ENCODE peak calls at places on chromosomes 12 and 14, in nine cellular contexts. C, X, E, R, V, S, D, O and W are unnamed samples.
A peak's percentile ranks its signal among the peaks of the same experiment; 100 is the strongest.

GRCh38 chr12:57795354-57795753 is 12.8 kb downstream of the TSFM start:
- DNase-seq in D (no peak), V (no peak), S (no peak), R (no peak), E (no peak), X (no peak), C (no peak), O (no peak), W (no peak)

GRCh38 chr12:68451261-68452091 is 119.3 kb upstream of the MDM1 start:
- DNase-seq in C (peak; percentile 44), O (peak; percentile 44), D (no peak), S (peak; percentile 33), R (peak; percentile 61), X (no peak), V (peak; percentile 44), E (peak; percentile 24), W (peak; percentile 78)

GRCh38 chr14:29846339-29847129 is 81.1 kb downstream of the PRKD1 start:
- DNase-seq in V (no peak), R (no peak), O (no peak), E (no peak), C (no peak), D (no peak), S (no peak), X (no peak), W (no peak)

GRCh38 chr12:92859650-92860386 is 69.3 kb downstream of the EEA1 start:
- DNase-seq in X (no peak), E (no peak), O (no peak), C (no peak), D (no peak), V (peak; percentile 12), S (no peak), R (no peak), W (no peak)

GRCh38 chr12:124667671-124668337 is 100.4 kb upstream of the NCOR2 start:
- DNase-seq in C (no peak), E (no peak), R (no peak), D (no peak), V (no peak), X (no peak), S (no peak), O (no peak), W (no peak)

GRCh38 chr14:75861161-75861621 is 120.6 kb downstream of the TGFB3 start:
- DNase-seq in R (no peak), E (no peak), V (no peak), C (no peak), O (no peak), D (no peak), S (no peak), X (peak; percentile 2), W (peak; percentile 65)

GRCh38 chr12:108302034-108302433 is 37.1 kb downstream of the CMKLR1 start:
- DNase-seq in R (no peak), S (no peak), X (no peak), D (no peak), E (no peak), V (no peak), O (no peak), C (no peak), W (no peak)

GRCh38 chr12:34388636-34389377 is 366.5 kb downstream of the ALG10 start:
- DNase-seq in O (no peak), V (no peak), D (no peak), E (no peak), R (no peak), S (no peak), C (no peak), X (no peak), W (no peak)

GRCh38 chr14:72736348-72736747 is 157.6 kb downstream of the DPF3 start:
- DNase-seq in V (no peak), E (no peak), O (no peak), C (no peak), X (no peak), S (no peak), D (no peak), R (peak; percentile 50), W (no peak)

GRCh38 chr12:71014180-71014785 is 93.7 kb upstream of the PTPRR start:
- DNase-seq in E (no peak), D (peak; percentile 55), X (peak; percentile 70), S (peak; percentile 10), C (no peak), V (no peak), R (no peak), O (no peak), W (no peak)

GRCh38 chr14:101083564-101084435 is 180.3 kb upstream of the RTL1 start:
- DNase-seq in D (no peak), C (peak; percentile 40), V (peak; percentile 8), X (no peak), O (no peak), E (no peak), R (no peak), S (no peak), W (no peak)

GRCh38 chr12:56206373-56207166 is 15.2 kb downstream of the RNF41 start:
- DNase-seq in E (no peak), S (peak; percentile 64), V (peak; percentile 65), C (no peak), X (no peak), R (no peak), O (peak; percentile 43), D (peak; percentile 67), W (no peak)

GRCh38 chr14:55430024-55430690 is 10.3 kb downstream of the TBPL2 start:
- DNase-seq in C (peak; percentile 66), X (peak; percentile 63), R (peak; percentile 32), V (peak; percentile 36), S (peak; percentile 60), O (no peak), E (no peak), D (peak; percentile 74), W (peak; percentile 63)

GRCh38 chr12:122866950-122867607 is 28.8 kb downstream of the VPS37B start:
- DNase-seq in X (no peak), V (no peak), D (no peak), E (no peak), C (no peak), S (no peak), R (no peak), O (peak; percentile 28), W (no peak)

GRCh38 chr12:117120787-117121186 is 21.6 kb upstream of the TESC start:
- DNase-seq in O (no peak), C (no peak), D (no peak), S (no peak), E (no peak), V (no peak), R (no peak), X (no peak), W (no peak)

GRCh38 chr12:108152179-108152538 is 23.1 kb downstream of the WSCD2 start:
- DNase-seq in E (no peak), X (no peak), O (no peak), R (no peak), V (no peak), D (no peak), C (no peak), S (no peak), W (no peak)

GRCh38 chr12:39490500-39491276 is 47.8 kb upstream of the KIF21A start:
- DNase-seq in S (no peak), V (no peak), R (no peak), C (no peak), E (no peak), D (no peak), X (no peak), O (no peak), W (no peak)

GRCh38 chr14:91315844-91316267 is 71.4 kb upstream of the GPR68 start:
- DNase-seq in D (no peak), O (no peak), S (peak; percentile 80), E (peak; percentile 76), C (no peak), R (no peak), X (no peak), V (peak; percentile 67), W (no peak)

GRCh38 chr14:95222870-95223398 is 65.6 kb upstream of the DICER1 start:
- DNase-seq in C (no peak), R (no peak), D (no peak), O (no peak), S (no peak), V (no peak), X (no peak), E (no peak), W (no peak)

GRCh38 chr14:54812661-54813060 is 90.0 kb downstream of the GCH1 start:
- DNase-seq in D (no peak), O (no peak), C (no peak), X (no peak), V (no peak), S (no peak), R (no peak), E (no peak), W (no peak)

GRCh38 chr14:93005838-93006237 is 82.9 kb downstream of the CHGA start:
- DNase-seq in S (no peak), D (no peak), X (no peak), R (no peak), E (no peak), V (no peak), C (no peak), O (no peak), W (no peak)

GRCh38 chr12:82783456-82783855 is 96.8 kb downstream of the TMTC2 start:
- DNase-seq in X (no peak), S (no peak), E (no peak), D (no peak), R (no peak), O (no peak), V (no peak), C (no peak), W (no peak)

GRCh38 chr14:106506901-106507305 is 980.5 kb downstream of the TMEM121 start:
- DNase-seq in O (no peak), C (no peak), E (no peak), V (peak; percentile 22), D (no peak), R (no peak), X (no peak), S (no peak), W (no peak)

GRCh38 chr12:123436017-123436964 is at the start of gene RILPL2:
- DNase-seq in D (peak; percentile 78), X (peak; percentile 88), R (peak; percentile 39), O (peak; percentile 84), V (peak; percentile 92), E (peak; percentile 93), S (peak; percentile 99), C (peak; percentile 93), W (peak; percentile 38)

GRCh38 chr14:92686763-92687427 is 61.5 kb downstream of the LGMN start:
- DNase-seq in E (peak; percentile 35), O (peak; percentile 79), D (peak; percentile 84), R (no peak), V (peak; percentile 82), S (peak; percentile 53), C (peak; percentile 81), X (peak; percentile 69), W (no peak)

GRCh38 chr14:99779751-99780150 is 13.5 kb upstream of the EML1 start:
- DNase-seq in X (no peak), D (no peak), E (no peak), R (no peak), O (no peak), C (no peak), S (no peak), V (no peak), W (no peak)

GRCh38 chr12:76080017-76080728 is 4.3 kb downstream of the NAP1L1 start:
- DNase-seq in R (no peak), D (no peak), O (no peak), X (no peak), E (no peak), V (no peak), C (no peak), S (no peak), W (no peak)

GRCh38 chr14:41868396-41868795 is 261.7 kb downstream of the LRFN5 start:
- DNase-seq in V (no peak), E (no peak), X (no peak), S (no peak), R (no peak), O (no peak), D (no peak), C (no peak), W (no peak)

GRCh38 chr14:71466251-71466650 is 466.0 kb upstream of the RGS6 start:
- DNase-seq in O (no peak), S (no peak), E (no peak), X (no peak), V (no peak), C (no peak), R (no peak), D (no peak), W (no peak)

GRCh38 chr12:13173012-13173441 is 23.5 kb upstream of the EMP1 start:
- DNase-seq in E (no peak), V (no peak), C (no peak), X (no peak), S (no peak), R (peak; percentile 84), D (no peak), O (no peak), W (peak; percentile 77)

GRCh38 chr14:48125654-48126053 is 450.2 kb upstream of the MDGA2 start:
- DNase-seq in D (peak; percentile 67), V (no peak), C (no peak), R (no peak), X (no peak), S (no peak), E (no peak), O (no peak), W (no peak)